ENCODE peak calls at places on chromosome 15, in four cellular contexts. T, J, D and A are unnamed samples.

GRCh38 chr15:59306520-59307163 is 66.0 kb downstream of the MYO1E start:
- DNase-seq in T (no peak), D (no peak), J (no peak), A (no peak)

GRCh38 chr15:52162876-52163275 is 28.3 kb downstream of the GNB5 start:
- DNase-seq in J (no peak), D (no peak), T (no peak), A (no peak)

GRCh38 chr15:66623801-66624453 is 58.1 kb upstream of the LCTL start:
- DNase-seq in J (no peak), T (no peak), D (no peak), A (no peak)

GRCh38 chr15:98669638-98670037 is 21.3 kb downstream of the IGF1R start:
- DNase-seq in D (no peak), J (no peak), T (no peak), A (no peak)

GRCh38 chr15:67146875-67147381 is 81.5 kb downstream of the SMAD3 start:
- DNase-seq in D (no peak), J (peak), T (peak), A (no peak)

GRCh38 chr15:58380280-58380945 is 51.4 kb upstream of the LIPC start:
- DNase-seq in D (no peak), T (no peak), J (no peak), A (no peak)

GRCh38 chr15:35999211-35999610 is 453.2 kb upstream of the DPH6 start:
- DNase-seq in D (no peak), T (no peak), J (no peak), A (no peak)

GRCh38 chr15:38254065-38254883 is 1.6 kb downstream of the SPRED1 start:
- DNase-seq in T (peak), D (peak), J (no peak), A (peak)

GRCh38 chr15:44159492-44159891 is 35.6 kb downstream of the FRMD5 start:
- DNase-seq in D (no peak), T (no peak), J (no peak), A (no peak)

GRCh38 chr15:98548172-98548971 is 100.0 kb upstream of the IGF1R start:
- DNase-seq in D (no peak), J (peak), T (peak), A (peak)

GRCh38 chr15:71925145-71925544 is 114.8 kb downstream of the NR2E3 start:
- DNase-seq in D (no peak), J (no peak), T (no peak), A (no peak)

GRCh38 chr15:66076591-66077319 is 176.8 kb downstream of the MEGF11 start:
- DNase-seq in T (no peak), J (no peak), D (no peak), A (no peak)

GRCh38 chr15:75640483-75641175 is 605 bp upstream of the IMP3 start:
- DNase-seq in J (peak), D (no peak), T (no peak), A (peak)

GRCh38 chr15:48855501-48856440 is 22.2 kb upstream of the EID1 start:
- DNase-seq in J (no peak), D (no peak), T (peak), A (no peak)

GRCh38 chr15:78325092-78325843 is 14.9 kb upstream of the CRABP1 start:
- DNase-seq in J (no peak), T (no peak), D (no peak), A (no peak)
- TF ChIP-seq CTCF in J (no peak), T (no peak), D (no peak), A (no peak)

DNA sequence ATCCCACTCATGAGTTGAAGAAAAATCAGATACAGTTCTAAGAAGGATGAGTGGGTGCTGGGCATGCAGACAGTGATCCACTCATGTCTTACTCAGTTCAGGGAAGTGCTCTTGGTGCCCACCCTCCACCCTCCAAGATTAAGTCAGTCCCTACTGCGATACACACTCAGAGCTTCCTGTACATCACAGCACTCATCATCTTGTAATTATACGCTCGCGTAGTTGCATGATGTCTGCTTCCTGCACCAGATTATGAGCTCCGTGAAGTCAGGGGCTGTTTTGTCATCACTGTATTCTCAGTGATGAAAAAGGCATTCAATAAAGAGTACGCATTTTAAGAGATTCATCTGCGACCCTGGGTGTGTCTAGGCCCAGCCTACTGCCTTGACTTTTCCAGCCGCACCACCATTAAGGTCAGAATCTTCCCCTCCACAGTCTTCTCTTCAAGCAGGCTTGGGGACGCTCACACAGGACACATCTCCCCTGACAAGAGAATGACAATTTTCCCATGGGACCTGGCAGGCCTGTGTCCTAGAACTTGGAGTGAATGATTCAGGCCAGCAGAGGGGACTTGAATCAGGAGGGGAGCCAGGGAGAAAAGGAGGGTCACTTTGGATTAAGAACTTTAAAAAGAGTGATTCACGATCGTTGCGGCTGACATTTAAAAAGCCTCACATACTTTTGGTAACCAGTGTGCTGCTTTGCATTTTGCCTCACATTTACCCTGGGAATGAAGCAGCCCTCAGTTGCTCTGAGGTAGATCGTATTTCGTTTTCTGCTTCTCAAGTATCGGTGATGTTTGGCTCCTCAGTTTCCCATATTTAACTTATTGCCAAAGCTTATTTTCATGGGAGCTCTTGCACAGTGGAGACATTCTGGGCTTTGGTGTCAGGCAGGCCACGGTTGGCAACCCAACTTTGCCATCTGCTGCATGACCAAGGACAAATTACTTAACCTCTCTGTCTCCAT is 7.9 kb upstream of the PDE8A start:
- DNase-seq in J (no peak), T (no peak), D (no peak), A (no peak)
- TF ChIP-seq CTCF in J (no peak), T (no peak), D (no peak), A (no peak)

DNA sequence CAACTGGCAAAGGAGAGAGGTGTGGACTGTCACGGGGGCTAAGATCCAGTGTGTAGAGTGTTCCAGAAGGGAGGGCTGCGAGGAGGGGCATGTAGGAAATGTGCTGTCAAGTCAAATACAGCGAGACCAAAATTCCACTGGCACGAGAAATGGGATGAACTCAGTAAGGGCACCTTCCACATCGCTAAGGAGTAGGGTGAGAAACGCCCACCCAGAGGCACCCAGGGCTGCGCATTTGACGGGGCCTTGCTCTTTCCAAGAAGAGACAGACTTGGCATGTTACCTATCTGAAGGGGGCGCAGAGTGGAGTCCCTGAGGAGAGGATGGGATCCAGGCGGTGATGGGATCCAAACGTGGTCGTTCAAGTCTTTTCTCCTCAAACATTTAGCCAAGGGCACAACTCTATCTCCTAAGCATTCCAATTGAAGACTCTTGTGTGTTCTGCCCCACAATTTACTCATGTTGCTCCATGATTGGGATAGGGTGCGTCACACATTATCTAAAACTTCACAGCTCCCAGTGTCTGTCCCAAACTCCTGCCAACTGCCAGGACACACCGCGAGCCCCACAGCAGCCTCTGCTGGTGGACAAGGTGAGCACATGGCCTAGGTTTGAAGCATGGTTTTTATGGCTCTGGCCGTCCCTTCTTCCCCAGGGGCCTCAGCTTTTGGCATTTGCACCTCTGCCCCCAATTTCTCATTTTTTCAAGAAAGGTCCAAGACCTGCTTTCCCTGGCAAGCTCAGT is 7.6 kb downstream of the SELENOS start:
- DNase-seq in T (no peak), J (no peak), D (no peak), A (no peak)
- TF ChIP-seq CTCF in T (no peak), J (no peak), D (peak), A (peak)

DNA sequence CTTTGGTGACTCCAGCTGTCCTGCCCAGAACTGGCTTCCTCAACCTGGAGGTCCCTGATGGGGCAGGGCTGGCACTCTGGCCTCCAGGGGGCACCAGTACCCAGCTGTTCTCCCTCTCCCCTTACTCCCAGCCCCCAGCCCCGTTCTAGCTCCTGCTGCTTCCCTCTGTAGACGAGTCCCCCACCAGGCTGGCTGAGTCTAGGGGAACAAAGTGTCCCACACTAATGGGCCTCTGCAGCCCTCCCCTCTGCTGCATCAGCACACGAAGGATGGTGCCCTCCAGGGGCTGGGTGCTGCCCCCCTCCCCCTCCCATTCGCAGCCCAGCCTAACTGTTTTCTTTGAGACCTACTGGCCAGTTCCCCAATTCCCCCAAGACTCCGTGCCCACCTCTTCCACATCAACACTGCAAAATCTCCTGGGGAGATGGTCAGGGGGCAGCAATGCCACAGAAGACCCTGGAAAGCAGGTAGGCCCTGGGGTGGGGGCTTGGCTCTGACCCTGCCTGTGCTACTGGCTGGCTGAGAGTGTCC is 4.2 kb downstream of the RHCG start:
- DNase-seq in T (no peak), J (no peak), D (no peak), A (no peak)
- TF ChIP-seq CTCF in T (no peak), J (no peak), D (peak), A (peak)

GRCh38 chr15:53384417-53384816 is 375.0 kb downstream of the WDR72 start:
- DNase-seq in J (no peak), T (peak), D (no peak), A (no peak)
- TF ChIP-seq CTCF in J (no peak), T (peak), D (peak), A (peak)

GRCh38 chr15:63283126-63283525 is 5.7 kb downstream of the APH1B start:
- DNase-seq in T (no peak), D (no peak), J (no peak), A (no peak)

GRCh38 chr15:63277044-63277892 is at the start of gene APH1B:
- DNase-seq in D (no peak), J (peak), T (peak), A (peak)

GRCh38 chr15:63274427-63274826 is 3.0 kb upstream of the APH1B start:
- DNase-seq in D (no peak), T (no peak), J (no peak), A (no peak)

GRCh38 chr15:63276342-63277043 is 912 bp upstream of the APH1B start:
- DNase-seq in D (no peak), T (no peak), J (no peak), A (no peak)

DNA sequence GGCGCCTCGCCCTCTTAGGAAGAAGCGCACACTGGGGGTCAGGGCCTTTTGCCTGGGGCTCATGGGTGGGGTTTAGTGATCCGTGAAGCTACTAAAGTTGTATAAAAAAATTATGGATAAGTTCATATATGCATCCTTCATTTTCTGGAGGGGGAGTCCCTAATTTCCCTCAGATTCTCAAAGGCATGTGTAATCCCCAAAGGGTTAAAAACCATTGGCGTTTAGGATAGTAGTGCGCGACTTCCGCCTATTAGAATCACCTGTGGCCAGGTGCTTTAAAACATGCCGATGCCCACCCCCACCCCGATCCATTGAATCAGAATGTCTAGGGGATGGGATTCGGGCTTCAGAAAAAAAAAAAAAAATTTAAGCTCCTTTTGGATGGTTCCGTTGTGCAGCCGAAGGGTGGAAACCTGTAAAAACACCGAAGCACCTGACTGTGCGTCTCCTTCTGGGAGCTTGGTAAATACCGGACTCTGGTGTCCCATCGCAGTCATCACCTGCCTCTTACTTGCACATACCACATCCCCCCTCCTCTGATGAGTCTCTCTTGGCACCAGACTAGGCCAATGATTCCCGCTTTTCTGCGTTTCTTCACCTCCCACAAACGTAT is 594 bp downstream of the APH1B start:
- DNase-seq in D (no peak), T (no peak), J (no peak), A (no peak)
- TF ChIP-seq CTCF in D (no peak), T (no peak), J (no peak), A (no peak)

GRCh38 chr15:29139540-29140459 is 129.8 kb downstream of the NSMCE3 start:
- DNase-seq in D (no peak), T (peak), J (peak), A (peak)
- TF ChIP-seq CTCF in D (peak), T (peak), J (peak), A (peak)